ENCODE peak calls at places on chromosomes 12 and 14, in eight cellular contexts. U is NCI-H1105, N is ELF-1, T is NCI-H2171, Q is NCI-H1694, E is nucleus accumbens, B is neural progenitor cell, W is NCI-H226. X is an unnamed sample.

GRCh38 chr14:57388072-57388471 is 2.3 kb upstream of the NAA30 start:
- DNase-seq in U (no peak), N (no peak), T (no peak), Q (no peak), E (no peak), B (no peak), W (no peak), X (no peak)

GRCh38 chr12:104740668-104741067 is 217.4 kb downstream of the SLC41A2 start:
- DNase-seq in U (no peak), N (no peak), T (no peak), Q (no peak), E (no peak), B (no peak), W (no peak), X (no peak)

GRCh38 chr12:56366948-56367347 is 4.3 kb upstream of the APOF start:
- DNase-seq in U (no peak), N (no peak), T (no peak), Q (no peak), E (no peak), B (no peak), W (no peak), X (no peak)

GRCh38 chr12:121467638-121468403 is 67.9 kb downstream of the RNF34 start:
- DNase-seq in U (no peak), N (peak; percentile 86), T (no peak), Q (no peak), E (no peak), B (peak; percentile 80), W (no peak), X (peak; percentile 89)

GRCh38 chr12:24742378-24742777 is 206.5 kb downstream of the BCAT1 start:
- DNase-seq in U (no peak), N (no peak), T (no peak), Q (no peak), E (peak; percentile 7), B (no peak), W (no peak), X (no peak)

GRCh38 chr14:93956082-93956481 is 20.3 kb downstream of the ASB2 start:
- DNase-seq in U (no peak), N (no peak), T (no peak), Q (no peak), E (no peak), B (no peak), W (no peak), X (no peak)

GRCh38 chr12:71746983-71747611 is 7.6 kb upstream of the RAB21 start:
- DNase-seq in U (peak; percentile 44), N (peak; percentile 43), T (no peak), Q (peak; percentile 12), E (peak; percentile 15), B (peak; percentile 59), W (peak; percentile 54), X (no peak)

GRCh38 chr14:36976571-36977023 is 195.8 kb downstream of the SLC25A21 start:
- DNase-seq in U (no peak), N (peak; percentile 3), T (no peak), Q (no peak), E (no peak), B (no peak), W (no peak), X (no peak)

GRCh38 chr12:58009355-58009754 is 68.0 kb downstream of the ATP23 start:
- DNase-seq in U (no peak), N (no peak), T (no peak), Q (peak; percentile 2), E (no peak), B (no peak), W (no peak), X (no peak)

GRCh38 chr12:62776997-62777396 is 158.0 kb downstream of the PPM1H start:
- DNase-seq in U (no peak), N (no peak), T (no peak), Q (no peak), E (no peak), B (no peak), W (no peak), X (no peak)

GRCh38 chr12:48286665-48287064 is 64.1 kb downstream of the ZNF641 start:
- DNase-seq in U (no peak), N (peak; percentile 24), T (no peak), Q (no peak), E (no peak), B (peak; percentile 29), W (no peak), X (no peak)

GRCh38 chr12:104357431-104357952 is 54.0 kb downstream of the EID3 start:
- DNase-seq in U (no peak), N (no peak), T (no peak), Q (no peak), E (no peak), B (no peak), W (peak; percentile 60), X (no peak)

GRCh38 chr12:124381454-124382207 is 86.7 kb downstream of the RFLNA start:
- DNase-seq in U (no peak), N (peak; percentile 68), T (no peak), Q (no peak), E (peak; percentile 45), B (no peak), W (peak; percentile 82), X (no peak)

GRCh38 chr12:70052931-70053497 is 190.2 kb upstream of the CNOT2 start:
- DNase-seq in U (no peak), N (peak; percentile 44), T (no peak), Q (no peak), E (no peak), B (no peak), W (peak; percentile 96), X (no peak)

GRCh38 chr12:120686151-120686689 is 729 bp upstream of the MLEC start:
- DNase-seq in U (peak; percentile 99), N (peak; percentile 99), T (peak; percentile 98), Q (peak; percentile 81), E (peak; percentile 97), B (peak; percentile 100), W (peak; percentile 97), X (peak; percentile 97)

GRCh38 chr12:71684081-71684480 is 1.8 kb upstream of the TMEM19 start:
- DNase-seq in U (no peak), N (no peak), T (no peak), Q (no peak), E (no peak), B (no peak), W (peak; percentile 42), X (no peak)

GRCh38 chr12:30110970-30111586 is 327.3 kb upstream of the TMTC1 start:
- DNase-seq in U (no peak), N (no peak), T (no peak), Q (no peak), E (no peak), B (no peak), W (peak; percentile 56), X (no peak)

GRCh38 chr14:68672609-68673285 is 120.1 kb downstream of the ZFP36L1 start:
- DNase-seq in U (no peak), N (no peak), T (no peak), Q (no peak), E (no peak), B (no peak), W (no peak), X (no peak)

GRCh38 chr12:49537231-49537708 is 1.6 kb upstream of the KCNH3 start:
- DNase-seq in U (no peak), N (no peak), T (peak; percentile 48), Q (no peak), E (no peak), B (no peak), W (no peak), X (peak; percentile 75)

GRCh38 chr12:76259660-76260389 is 88.4 kb downstream of the BBS10 start:
- DNase-seq in U (no peak), N (no peak), T (no peak), Q (no peak), E (no peak), B (no peak), W (peak; percentile 74), X (no peak)

GRCh38 chr12:104064842-104065441 is 611 bp downstream of the HCFC2 start:
- DNase-seq in U (no peak), N (no peak), T (no peak), Q (no peak), E (no peak), B (peak; percentile 34), W (no peak), X (peak; percentile 52)

GRCh38 chr14:94679106-94679819 is 67.1 kb downstream of the SERPINA3 start:
- DNase-seq in U (no peak), N (no peak), T (no peak), Q (no peak), E (no peak), B (no peak), W (no peak), X (no peak)

GRCh38 chr12:51751657-51752056 is 96.9 kb downstream of the FIGNL2 start:
- DNase-seq in U (no peak), N (no peak), T (no peak), Q (peak; percentile 20), E (peak; percentile 22), B (no peak), W (no peak), X (no peak)

GRCh38 chr12:27493260-27493935 is 30.6 kb upstream of the PPFIBP1 start:
- DNase-seq in U (no peak), N (no peak), T (no peak), Q (no peak), E (no peak), B (no peak), W (peak; percentile 24), X (no peak)

GRCh38 chr12:12379831-12380730 is 23.2 kb downstream of the BORCS5 start:
- DNase-seq in U (no peak), N (no peak), T (no peak), Q (no peak), E (no peak), B (no peak), W (no peak), X (no peak)

GRCh38 chr14:67908061-67908767 is 88.6 kb downstream of the RAD51B start:
- DNase-seq in U (no peak), N (no peak), T (no peak), Q (no peak), E (no peak), B (no peak), W (no peak), X (no peak)

GRCh38 chr14:69979882-69980281 is 100.7 kb downstream of the SMOC1 start:
- DNase-seq in U (no peak), N (no peak), T (no peak), Q (no peak), E (peak; percentile 11), B (no peak), W (no peak), X (no peak)

GRCh38 chr14:96949594-96949993 is 152.4 kb downstream of the VRK1 start:
- DNase-seq in U (no peak), N (no peak), T (no peak), Q (no peak), E (no peak), B (no peak), W (no peak), X (no peak)

GRCh38 chr12:77231548-77231947 is 166.2 kb upstream of the E2F7 start:
- DNase-seq in U (peak; percentile 22), N (no peak), T (no peak), Q (no peak), E (no peak), B (no peak), W (peak; percentile 84), X (no peak)

GRCh38 chr12:77847060-77847541 is 16.4 kb downstream of the NAV3 start:
- DNase-seq in U (no peak), N (no peak), T (no peak), Q (no peak), E (no peak), B (no peak), W (peak; percentile 78), X (no peak)

GRCh38 chr12:71627438-71628002 is 36.1 kb downstream of the ZFC3H1 start:
- DNase-seq in U (peak; percentile 46), N (no peak), T (no peak), Q (no peak), E (no peak), B (no peak), W (no peak), X (no peak)

GRCh38 chr12:74401966-74402365 is 135.7 kb upstream of the ATXN7L3B start:
- DNase-seq in U (no peak), N (no peak), T (no peak), Q (no peak), E (no peak), B (no peak), W (no peak), X (no peak)

GRCh38 chr12:9732966-9733461 is at the start of gene CLECL1:
- DNase-seq in U (no peak), N (no peak), T (no peak), Q (no peak), E (no peak), B (no peak), W (no peak), X (no peak)

GRCh38 chr14:38828183-38828877 is 274.7 kb downstream of the SEC23A start:
- DNase-seq in U (no peak), N (no peak), T (no peak), Q (no peak), E (no peak), B (no peak), W (no peak), X (no peak)

X was measured in H7.